ENCODE peak calls at places on chromosomes 7 and 10, in six cellular contexts. X, L, K, J, B and T are unnamed samples.

GRCh38 chr7:130853503-130854279 is 119.7 kb upstream of the KLF14 start:
- DNase-seq in X (peak; percentile 96), L (peak; percentile 88), K (no peak), J (peak; percentile 39), B (peak; percentile 95), T (no peak)

GRCh38 chr7:155444746-155445145 is 13.2 kb upstream of the EN2 start:
- DNase-seq in X (no peak), L (no peak), K (no peak), J (no peak), B (no peak), T (peak; percentile 8)

GRCh38 chr7:4523873-4524272 is 158.2 kb upstream of the FOXK1 start:
- DNase-seq in X (no peak), L (no peak), K (no peak), J (no peak), B (no peak), T (no peak)

GRCh38 chr7:158812684-158813083 is 16.6 kb downstream of the ESYT2 start:
- DNase-seq in X (no peak), L (no peak), K (peak; percentile 69), J (no peak), B (no peak), T (peak; percentile 84)

GRCh38 chr7:149771696-149772235 is 1.6 kb downstream of the ZNF467 start:
- DNase-seq in X (peak; percentile 64), L (peak; percentile 95), K (peak; percentile 75), J (peak; percentile 91), B (peak; percentile 17), T (peak; percentile 76)

GRCh38 chr10:74227697-74228424 is 76.8 kb downstream of the ADK start:
- DNase-seq in X (no peak), L (peak; percentile 78), K (no peak), J (no peak), B (no peak), T (peak; percentile 37)

GRCh38 chr10:121042342-121042741 is 191.2 kb downstream of the WDR11 start:
- DNase-seq in X (no peak), L (no peak), K (no peak), J (no peak), B (no peak), T (no peak)

GRCh38 chr7:516606-517456 is 2.8 kb downstream of the PDGFA start:
- DNase-seq in X (no peak), L (peak; percentile 64), K (no peak), J (peak; percentile 67), B (no peak), T (no peak)

GRCh38 chr7:157279973-157280841 is 56.6 kb upstream of the DNAJB6 start:
- DNase-seq in X (no peak), L (no peak), K (no peak), J (no peak), B (no peak), T (no peak)

GRCh38 chr10:43658227-43658626 is 9.5 kb upstream of the ZNF32 start:
- DNase-seq in X (no peak), L (no peak), K (no peak), J (no peak), B (no peak), T (no peak)

GRCh38 chr10:43863859-43864591 is 215.3 kb upstream of the ZNF32 start:
- DNase-seq in X (no peak), L (peak; percentile 93), K (no peak), J (peak; percentile 13), B (peak; percentile 44), T (no peak)

GRCh38 chr7:130891254-130892094 is 157.5 kb upstream of the KLF14 start:
- DNase-seq in X (peak; percentile 88), L (peak; percentile 73), K (no peak), J (no peak), B (peak; percentile 91), T (no peak)

GRCh38 chr7:74343281-74344127 is 54.3 kb downstream of the CLIP2 start:
- DNase-seq in X (peak; percentile 38), L (no peak), K (no peak), J (peak; percentile 32), B (no peak), T (no peak)

GRCh38 chr10:93465806-93466675 is 16.1 kb downstream of the MYOF start:
- DNase-seq in X (peak; percentile 90), L (peak; percentile 88), K (no peak), J (peak; percentile 87), B (peak; percentile 81), T (no peak)

GRCh38 chr10:57979466-57979865 is 288.2 kb downstream of the IPMK start:
- DNase-seq in X (peak; percentile 21), L (no peak), K (no peak), J (peak; percentile 39), B (no peak), T (no peak)

GRCh38 chr7:148611692-148612091 is 21.1 kb downstream of the C7orf33 start:
- DNase-seq in X (no peak), L (no peak), K (no peak), J (peak; percentile 9), B (no peak), T (no peak)

GRCh38 chr10:68408898-68409518 is 1.9 kb upstream of the RUFY2 start:
- DNase-seq in X (no peak), L (no peak), K (no peak), J (no peak), B (no peak), T (no peak)

GRCh38 chr7:123871998-123872867 is 27.3 kb downstream of the HYAL4 start:
- DNase-seq in X (peak; percentile 51), L (peak; percentile 83), K (no peak), J (peak; percentile 68), B (no peak), T (peak; percentile 4)

GRCh38 chr7:99953649-99954048 is 22.2 kb downstream of the AZGP1 start:
- DNase-seq in X (no peak), L (no peak), K (no peak), J (peak; percentile 47), B (peak; percentile 4), T (no peak)

GRCh38 chr10:131002031-131002861 is 309.3 kb downstream of the TCERG1L start:
- DNase-seq in X (no peak), L (no peak), K (no peak), J (no peak), B (no peak), T (no peak)

GRCh38 chr10:68154211-68154497 is 44.9 kb downstream of the MYPN start:
- DNase-seq in X (no peak), L (peak; percentile 5), K (no peak), J (no peak), B (no peak), T (no peak)

GRCh38 chr7:51901489-51901840 is 584.9 kb upstream of the COBL start:
- DNase-seq in X (no peak), L (no peak), K (no peak), J (no peak), B (no peak), T (no peak)

GRCh38 chr10:117537904-117538524 is 4.5 kb upstream of the EMX2 start:
- DNase-seq in X (no peak), L (no peak), K (no peak), J (no peak), B (no peak), T (no peak)

GRCh38 chr10:68333905-68334431 is 1.2 kb upstream of the PBLD start:
- DNase-seq in X (no peak), L (no peak), K (no peak), J (no peak), B (no peak), T (no peak)